ENCODE peak calls at places on chromosomes 3 and 15, in ten cellular contexts. One of them, this sample, is unnamed.

GRCh38 chr3:157789162-157789561 is 285.9 kb upstream of the VEPH1 start:
- DNase-seq in OCI-LY7: no peak
- DNase-seq in AG10803: no peak
- DNase-seq in kidney tubule cell: peak
- DNase-seq in AG09309: no peak
- DNase-seq in HEK293T: no peak
- DNase-seq in DMS 273 treated with DMSO at 0.1 percent for 48 hours: no peak
- DNase-seq in aorta: no peak
- DNase-seq in mesendoderm: no peak
- DNase-seq in myocyte: no peak
- DNase-seq in this sample: no peak

GRCh38 chr3:45943207-45943846 is at the start of gene CXCR6:
- DNase-seq in OCI-LY7: no peak
- DNase-seq in AG10803: no peak
- DNase-seq in kidney tubule cell: no peak
- DNase-seq in AG09309: no peak
- DNase-seq in HEK293T: no peak
- DNase-seq in DMS 273 treated with DMSO at 0.1 percent for 48 hours: no peak
- DNase-seq in aorta: no peak
- DNase-seq in mesendoderm: no peak
- DNase-seq in myocyte: no peak
- DNase-seq in this sample: no peak

GRCh38 chr15:64017082-64017588 is 29.1 kb downstream of the DAPK2 start:
- DNase-seq in OCI-LY7: no peak
- DNase-seq in AG10803: peak
- DNase-seq in kidney tubule cell: peak
- DNase-seq in AG09309: no peak
- DNase-seq in HEK293T: no peak
- DNase-seq in DMS 273 treated with DMSO at 0.1 percent for 48 hours: no peak
- DNase-seq in aorta: no peak
- DNase-seq in mesendoderm: no peak
- DNase-seq in myocyte: no peak
- DNase-seq in this sample: no peak

GRCh38 chr15:61997786-61998185 is 62.5 kb downstream of the VPS13C start:
- DNase-seq in OCI-LY7: no peak
- DNase-seq in AG10803: peak
- DNase-seq in kidney tubule cell: no peak
- DNase-seq in AG09309: no peak
- DNase-seq in HEK293T: no peak
- DNase-seq in DMS 273 treated with DMSO at 0.1 percent for 48 hours: no peak
- DNase-seq in aorta: no peak
- DNase-seq in mesendoderm: peak
- DNase-seq in myocyte: no peak
- DNase-seq in this sample: no peak

GRCh38 chr3:62954579-62954978 is 79.4 kb upstream of the CADPS start:
- DNase-seq in OCI-LY7: peak
- DNase-seq in AG10803: no peak
- DNase-seq in kidney tubule cell: no peak
- DNase-seq in AG09309: no peak
- DNase-seq in HEK293T: no peak
- DNase-seq in DMS 273 treated with DMSO at 0.1 percent for 48 hours: no peak
- DNase-seq in aorta: no peak
- DNase-seq in mesendoderm: peak
- DNase-seq in myocyte: no peak
- DNase-seq in this sample: no peak

GRCh38 chr3:55252921-55253320 is 234.2 kb downstream of the WNT5A start:
- DNase-seq in OCI-LY7: no peak
- DNase-seq in AG10803: peak
- DNase-seq in kidney tubule cell: peak
- DNase-seq in AG09309: no peak
- DNase-seq in HEK293T: no peak
- DNase-seq in DMS 273 treated with DMSO at 0.1 percent for 48 hours: no peak
- DNase-seq in aorta: no peak
- DNase-seq in mesendoderm: no peak
- DNase-seq in myocyte: peak
- DNase-seq in this sample: no peak

GRCh38 chr3:197520311-197521276 is 35.2 kb downstream of the BDH1 start:
- DNase-seq in OCI-LY7: no peak
- DNase-seq in AG10803: peak
- DNase-seq in kidney tubule cell: peak
- DNase-seq in AG09309: no peak
- DNase-seq in HEK293T: no peak
- DNase-seq in DMS 273 treated with DMSO at 0.1 percent for 48 hours: peak
- DNase-seq in aorta: peak
- DNase-seq in mesendoderm: peak
- DNase-seq in myocyte: peak
- DNase-seq in this sample: peak

GRCh38 chr3:189975376-189975990 is 145.2 kb downstream of the P3H2 start:
- DNase-seq in OCI-LY7: no peak
- DNase-seq in AG10803: no peak
- DNase-seq in kidney tubule cell: no peak
- DNase-seq in AG09309: no peak
- DNase-seq in HEK293T: no peak
- DNase-seq in DMS 273 treated with DMSO at 0.1 percent for 48 hours: no peak
- DNase-seq in aorta: no peak
- DNase-seq in mesendoderm: no peak
- DNase-seq in myocyte: no peak
- DNase-seq in this sample: no peak

GRCh38 chr3:149744630-149745029 is 7.7 kb downstream of the COMMD2 start:
- DNase-seq in OCI-LY7: no peak
- DNase-seq in AG10803: no peak
- DNase-seq in kidney tubule cell: no peak
- DNase-seq in AG09309: no peak
- DNase-seq in HEK293T: no peak
- DNase-seq in DMS 273 treated with DMSO at 0.1 percent for 48 hours: no peak
- DNase-seq in aorta: no peak
- DNase-seq in mesendoderm: no peak
- DNase-seq in myocyte: no peak
- DNase-seq in this sample: no peak

GRCh38 chr3:10602769-10603768 is 97.7 kb upstream of the ATP2B2 start:
- DNase-seq in OCI-LY7: peak
- DNase-seq in AG10803: no peak
- DNase-seq in kidney tubule cell: no peak
- DNase-seq in AG09309: no peak
- DNase-seq in HEK293T: no peak
- DNase-seq in DMS 273 treated with DMSO at 0.1 percent for 48 hours: no peak
- DNase-seq in aorta: no peak
- DNase-seq in mesendoderm: no peak
- DNase-seq in myocyte: peak
- DNase-seq in this sample: no peak

GRCh38 chr3:132285620-132285945 is 31.6 kb upstream of the ACP3 start:
- DNase-seq in OCI-LY7: no peak
- DNase-seq in AG10803: no peak
- DNase-seq in kidney tubule cell: no peak
- DNase-seq in AG09309: no peak
- DNase-seq in HEK293T: peak
- DNase-seq in DMS 273 treated with DMSO at 0.1 percent for 48 hours: no peak
- DNase-seq in aorta: no peak
- DNase-seq in mesendoderm: peak
- DNase-seq in myocyte: no peak
- DNase-seq in this sample: no peak

This sample was measured in retina.